ENCODE peak calls at places on chromosomes 4 and X, in seven cellular contexts. E is tibial artery; R is NCI-H2081 treated with DMSO at 0.1 percent for 48 hours; G is GM06990; A is Calu3; L is activated naive CD4-positive, alpha-beta T cell; C is fibroblast of pulmonary artery. K is an unnamed sample.

GRCh38 chr4:41160010-41160789 is 54.1 kb downstream of the APBB2 start:
- DNase-seq in L (no peak), C (peak), E (no peak), G (no peak), A (no peak), R (no peak), K (peak)

GRCh38 chr4:53917719-53918118 is 146.7 kb downstream of the CHIC2 start:
- DNase-seq in R (no peak), C (no peak), G (no peak), E (no peak), A (no peak), L (no peak), K (no peak)

GRCh38 chr4:17332483-17332882 is 179.4 kb downstream of the QDPR start:
- DNase-seq in G (no peak), A (no peak), L (no peak), R (no peak), E (no peak), C (no peak), K (no peak)

GRCh38 chr4:54541426-54542118 is 116.2 kb upstream of the KIT start:
- DNase-seq in A (no peak), R (no peak), L (no peak), G (no peak), C (peak), E (no peak), K (no peak)

GRCh38 chrX:70970482-70970999 is 39.6 kb upstream of the SLC7A3 start:
- DNase-seq in A (no peak), G (peak), L (no peak), E (no peak), C (peak), R (no peak), K (peak)

GRCh38 chrX:138886769-138887168 is 175.3 kb upstream of the FGF13 start:
- DNase-seq in G (no peak), L (no peak), E (no peak), C (no peak), A (no peak), R (no peak), K (no peak)

GRCh38 chr4:42478509-42478908 is 81.2 kb downstream of the SHISA3 start:
- DNase-seq in E (no peak), C (no peak), L (no peak), R (no peak), G (no peak), A (no peak), K (no peak)

GRCh38 chr4:69377562-69377961 is 97.3 kb downstream of the UGT2B28 start:
- DNase-seq in L (no peak), A (no peak), E (no peak), C (no peak), G (no peak), R (no peak), K (no peak)

GRCh38 chrX:70026851-70027200 is 22.9 kb downstream of the AWAT2 start:
- DNase-seq in G (no peak), L (no peak), E (no peak), R (no peak), A (no peak), C (peak), K (no peak)

GRCh38 chrX:150940844-150941495 is 42.2 kb upstream of the HMGB3 start:
- DNase-seq in A (no peak), C (no peak), R (no peak), L (no peak), E (no peak), G (no peak), K (no peak)

GRCh38 chr4:113384600-113384999 is 335.1 kb downstream of the ANK2 start:
- DNase-seq in R (no peak), E (no peak), L (no peak), A (no peak), G (no peak), C (peak), K (peak)

GRCh38 chr4:125115476-125115875 is 199.3 kb upstream of the FAT4 start:
- DNase-seq in G (no peak), A (no peak), E (no peak), R (no peak), C (peak), L (no peak), K (no peak)

GRCh38 chrX:129983575-129984131 is 1.2 kb downstream of the BCORL1 start:
- DNase-seq in L (no peak), A (no peak), C (no peak), R (no peak), G (peak), E (peak), K (no peak)

GRCh38 chr4:109472343-109472761 is 38.7 kb downstream of the SEC24B start:
- DNase-seq in G (no peak), L (no peak), R (no peak), E (no peak), C (peak), A (no peak), K (peak)

GRCh38 chr4:1080961-1081688 is 32.2 kb downstream of the RNF212 start:
- DNase-seq in G (no peak), A (no peak), C (peak), E (no peak), L (no peak), R (no peak), K (no peak)

GRCh38 chrX:19883878-19884277 is 3.5 kb downstream of the SH3KBP1 start:
- DNase-seq in G (peak), C (no peak), R (no peak), L (no peak), E (no peak), A (peak), K (peak)

GRCh38 chr4:123995939-123996338 is 599.3 kb downstream of the SPRY1 start:
- DNase-seq in C (peak), A (no peak), L (no peak), G (no peak), E (no peak), R (no peak), K (no peak)

GRCh38 chrX:75156537-75156945 is 458 bp upstream of the ABCB7 start:
- DNase-seq in C (peak), A (no peak), R (no peak), E (no peak), L (no peak), G (no peak), K (peak)

GRCh38 chr4:7330811-7331681 is 103.7 kb downstream of the PSAPL1 start:
- DNase-seq in E (peak), G (no peak), L (no peak), R (no peak), A (no peak), C (no peak), K (no peak)

GRCh38 chr4:2320152-2320551 is 58.2 kb upstream of the MXD4 start:
- DNase-seq in A (no peak), C (no peak), L (no peak), G (no peak), R (no peak), E (peak), K (no peak)

GRCh38 chr4:139890810-139891209 is 225.2 kb downstream of the MGST2 start:
- DNase-seq in G (no peak), E (no peak), C (peak), A (no peak), L (no peak), R (no peak), K (no peak)

GRCh38 chr4:3241905-3242304 is 7.1 kb upstream of the MSANTD1 start:
- DNase-seq in G (no peak), A (no peak), C (peak), E (no peak), L (no peak), R (no peak), K (no peak)

GRCh38 chr4:173365359-173365996 is 5.3 kb upstream of the SAP30 start:
- DNase-seq in L (no peak), E (no peak), A (no peak), R (no peak), G (no peak), C (no peak), K (no peak)

GRCh38 chr4:151948351-151949016 is 187.7 kb upstream of the GATB start:
- DNase-seq in C (no peak), A (no peak), R (no peak), L (no peak), G (no peak), E (no peak), K (no peak)

GRCh38 chr4:41384992-41385391 is 128.3 kb downstream of the UCHL1 start:
- DNase-seq in G (no peak), A (peak), C (no peak), E (peak), R (no peak), L (no peak), K (no peak)

GRCh38 chr4:140252144-140252741 is 98.3 kb upstream of the MAML3 start:
- DNase-seq in A (no peak), L (no peak), C (no peak), E (no peak), G (no peak), R (no peak), K (no peak)

GRCh38 chrX:29880977-29881376 is 334.4 kb upstream of the MAGEB2 start:
- DNase-seq in E (no peak), L (no peak), G (no peak), C (no peak), A (no peak), R (no peak), K (no peak)

GRCh38 chr4:179040259-179040658 is 1598.0 kb upstream of the AGA start:
- DNase-seq in R (no peak), L (no peak), A (no peak), E (no peak), C (no peak), G (no peak), K (no peak)

GRCh38 chr4:186693894-186694293 is 29.8 kb downstream of the FAT1 start:
- DNase-seq in G (no peak), L (no peak), C (no peak), E (no peak), A (no peak), R (no peak), K (no peak)

GRCh38 chrX:9189286-9189685 is 155.4 kb upstream of the FAM9B start:
- DNase-seq in A (no peak), E (no peak), G (no peak), L (no peak), R (no peak), C (no peak), K (no peak)

GRCh38 chrX:119942831-119943184 is 743 bp downstream of the NKAP start:
- DNase-seq in E (no peak), G (no peak), A (no peak), L (no peak), R (no peak), C (no peak), K (peak)

GRCh38 chrX:147917700-147918694 is 6.3 kb downstream of the FMR1 start:
- DNase-seq in G (peak), A (no peak), C (peak), L (no peak), R (no peak), E (no peak), K (no peak)

GRCh38 chr4:36394352-36394903 is 113.0 kb downstream of the DTHD1 start:
- DNase-seq in A (no peak), E (no peak), R (no peak), C (no peak), L (peak), G (no peak), K (peak)

GRCh38 chr4:87317527-87317926 is 5.2 kb downstream of the HSD17B13 start:
- DNase-seq in A (peak), L (no peak), E (no peak), R (no peak), C (peak), G (no peak), K (no peak)

GRCh38 chrX:96906741-96907140 is 23.0 kb downstream of the RPA4 start:
- DNase-seq in L (no peak), C (peak), E (no peak), R (no peak), A (no peak), G (no peak), K (no peak)

GRCh38 chrX:21374994-21375794 is 976 bp downstream of the CNKSR2 start:
- DNase-seq in A (no peak), G (peak), R (no peak), E (peak), C (no peak), L (peak), K (no peak)

GRCh38 chr4:158172558-158173258 is at the start of gene GASK1B:
- DNase-seq in A (peak), L (no peak), G (no peak), C (peak), R (no peak), E (no peak), K (peak)

GRCh38 chrX:131762802-131763234 is 218.9 kb downstream of the OR13H1 start:
- DNase-seq in L (no peak), R (no peak), E (no peak), A (no peak), C (no peak), G (peak), K (no peak)

GRCh38 chrX:42247241-42247640 is 323.9 kb upstream of the CASK start:
- DNase-seq in C (peak), A (no peak), R (no peak), L (no peak), E (no peak), G (no peak), K (no peak)

GRCh38 chr4:124940387-124940786 is 227.9 kb upstream of the ANKRD50 start:
- DNase-seq in L (no peak), G (no peak), A (no peak), R (no peak), E (no peak), C (peak), K (no peak)